ENCODE peak calls at places on chromosomes 11 and 22, in eight cellular contexts. One of them, this sample, is unnamed.

GRCh38 chr11:12200359-12201015 is 90.1 kb downstream of the MICAL2 start:
- DNase-seq in K562: no peak
- DNase-seq in H1: no peak
- DNase-seq in HCT116: no peak
- DNase-seq in SK-N-SH: peak
- DNase-seq in HepG2: no peak
- DNase-seq in GM12878: no peak
- DNase-seq in A549: no peak
- DNase-seq in this sample: no peak

GRCh38 chr22:42500164-42500835 is 19.3 kb downstream of the RRP7A start:
- DNase-seq in GM12878: peak
- DNase-seq in H1: peak
- DNase-seq in K562: peak
- DNase-seq in SK-N-SH: peak
- DNase-seq in HCT116: peak
- DNase-seq in A549: peak
- DNase-seq in HepG2: no peak
- DNase-seq in this sample: no peak

GRCh38 chr11:116111546-116111945 is 607.3 kb upstream of the CADM1 start:
- DNase-seq in H1: no peak
- DNase-seq in SK-N-SH: no peak
- DNase-seq in HCT116: no peak
- DNase-seq in K562: no peak
- DNase-seq in A549: no peak
- DNase-seq in GM12878: no peak
- DNase-seq in HepG2: no peak
- DNase-seq in this sample: no peak

GRCh38 chr11:117071344-117071787 is 26.9 kb downstream of the SIK3 start:
- DNase-seq in K562: peak
- DNase-seq in HCT116: no peak
- DNase-seq in SK-N-SH: no peak
- DNase-seq in GM12878: no peak
- DNase-seq in A549: no peak
- DNase-seq in H1: no peak
- DNase-seq in HepG2: peak
- DNase-seq in this sample: no peak

GRCh38 chr11:83063073-83063754 is 8.5 kb downstream of the RAB30 start:
- DNase-seq in A549: peak
- DNase-seq in HCT116: no peak
- DNase-seq in SK-N-SH: no peak
- DNase-seq in HepG2: no peak
- DNase-seq in K562: no peak
- DNase-seq in H1: no peak
- DNase-seq in GM12878: peak
- DNase-seq in this sample: peak

GRCh38 chr11:12727556-12728070 is 53.4 kb downstream of the TEAD1 start:
- DNase-seq in SK-N-SH: no peak
- DNase-seq in GM12878: no peak
- DNase-seq in A549: no peak
- DNase-seq in K562: no peak
- DNase-seq in H1: no peak
- DNase-seq in HCT116: no peak
- DNase-seq in HepG2: no peak
- DNase-seq in this sample: no peak

GRCh38 chr22:44444341-44445306 is 53.4 kb downstream of the RTL6 start:
- DNase-seq in SK-N-SH: peak
- DNase-seq in GM12878: no peak
- DNase-seq in K562: no peak
- DNase-seq in A549: no peak
- DNase-seq in H1: peak
- DNase-seq in HepG2: no peak
- DNase-seq in HCT116: no peak
- DNase-seq in this sample: peak

GRCh38 chr11:35539781-35540281 is 14.4 kb upstream of the PAMR1 start:
- DNase-seq in HCT116: no peak
- DNase-seq in HepG2: no peak
- DNase-seq in K562: no peak
- DNase-seq in A549: no peak
- DNase-seq in SK-N-SH: no peak
- DNase-seq in GM12878: no peak
- DNase-seq in H1: no peak
- DNase-seq in this sample: no peak

GRCh38 chr11:11157201-11157600 is 195.8 kb downstream of the CSNK2A3 start:
- DNase-seq in HepG2: peak
- DNase-seq in GM12878: no peak
- DNase-seq in K562: peak
- DNase-seq in HCT116: peak
- DNase-seq in SK-N-SH: peak
- DNase-seq in H1: no peak
- DNase-seq in A549: peak
- DNase-seq in this sample: peak

GRCh38 chr22:26172389-26172990 is 3.2 kb downstream of the SEZ6L start:
- DNase-seq in H1: no peak
- DNase-seq in SK-N-SH: peak
- DNase-seq in GM12878: no peak
- DNase-seq in HepG2: peak
- DNase-seq in HCT116: peak
- DNase-seq in A549: peak
- DNase-seq in K562: peak
- DNase-seq in this sample: peak

GRCh38 chr11:72735495-72736027 is 16.6 kb downstream of the ARAP1 start:
- DNase-seq in GM12878: no peak
- DNase-seq in H1: no peak
- DNase-seq in A549: no peak
- DNase-seq in HCT116: peak
- DNase-seq in K562: peak
- DNase-seq in HepG2: peak
- DNase-seq in SK-N-SH: peak
- DNase-seq in this sample: peak

GRCh38 chr11:43825217-43825816 is 55.3 kb upstream of the ALKBH3 start:
- DNase-seq in SK-N-SH: peak
- DNase-seq in GM12878: no peak
- DNase-seq in HCT116: peak
- DNase-seq in A549: peak
- DNase-seq in K562: peak
- DNase-seq in HepG2: peak
- DNase-seq in H1: no peak
- DNase-seq in this sample: peak

DNA sequence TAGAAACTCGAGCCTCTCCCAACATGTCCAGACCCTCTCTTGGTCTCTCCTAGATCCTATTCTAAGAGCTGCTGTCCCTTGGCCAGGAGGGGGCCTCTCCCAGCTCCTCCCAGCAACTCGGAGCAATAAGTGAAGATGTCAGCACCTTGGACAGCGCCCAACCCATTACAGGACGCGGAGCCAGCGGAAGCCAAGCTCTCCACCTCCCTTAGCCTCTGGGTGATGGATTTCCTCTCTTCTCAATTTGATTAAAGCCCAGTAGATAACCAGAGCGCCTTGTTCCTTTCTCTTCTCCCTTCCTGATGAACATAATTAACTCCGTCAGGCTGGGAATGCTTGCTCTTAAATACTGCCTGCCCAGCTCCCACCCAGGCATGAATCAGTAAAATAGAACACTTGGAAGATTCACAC is 26.2 kb upstream of the TPBGL start:
- DNase-seq in SK-N-SH: peak
- DNase-seq in K562: peak
- DNase-seq in HCT116: peak
- DNase-seq in H1: peak
- DNase-seq in A549: peak
- DNase-seq in GM12878: peak
- DNase-seq in HepG2: peak
- DNase-seq in this sample: peak
- TF ChIP-seq CTCF in SK-N-SH: peak
- TF ChIP-seq CTCF in K562: peak
- TF ChIP-seq CTCF in HCT116: peak
- TF ChIP-seq CTCF in H1: peak
- TF ChIP-seq CTCF in A549: peak
- TF ChIP-seq CTCF in GM12878: no peak
- TF ChIP-seq CTCF in HepG2: peak
- TF ChIP-seq CTCF in this sample: peak

GRCh38 chr11:13963949-13964770 is 1.6 kb downstream of the SPON1 start:
- DNase-seq in GM12878: no peak
- DNase-seq in HepG2: no peak
- DNase-seq in HCT116: no peak
- DNase-seq in H1: no peak
- DNase-seq in SK-N-SH: peak
- DNase-seq in A549: no peak
- DNase-seq in K562: no peak
- DNase-seq in this sample: no peak

GRCh38 chr11:13963169-13963948 is 836 bp downstream of the SPON1 start:
- DNase-seq in SK-N-SH: peak
- DNase-seq in K562: peak
- DNase-seq in HepG2: no peak
- DNase-seq in A549: no peak
- DNase-seq in GM12878: no peak
- DNase-seq in H1: no peak
- DNase-seq in HCT116: no peak
- DNase-seq in this sample: no peak

GRCh38 chr11:13964771-13965074 is 2.2 kb downstream of the SPON1 start:
- DNase-seq in SK-N-SH: no peak
- DNase-seq in HepG2: no peak
- DNase-seq in A549: no peak
- DNase-seq in HCT116: no peak
- DNase-seq in GM12878: no peak
- DNase-seq in K562: no peak
- DNase-seq in H1: no peak
- DNase-seq in this sample: no peak

GRCh38 chr11:13962562-13963168 is at the start of gene SPON1:
- DNase-seq in HepG2: no peak
- DNase-seq in GM12878: no peak
- DNase-seq in H1: no peak
- DNase-seq in SK-N-SH: peak
- DNase-seq in HCT116: no peak
- DNase-seq in K562: no peak
- DNase-seq in A549: no peak
- DNase-seq in this sample: no peak

DNA sequence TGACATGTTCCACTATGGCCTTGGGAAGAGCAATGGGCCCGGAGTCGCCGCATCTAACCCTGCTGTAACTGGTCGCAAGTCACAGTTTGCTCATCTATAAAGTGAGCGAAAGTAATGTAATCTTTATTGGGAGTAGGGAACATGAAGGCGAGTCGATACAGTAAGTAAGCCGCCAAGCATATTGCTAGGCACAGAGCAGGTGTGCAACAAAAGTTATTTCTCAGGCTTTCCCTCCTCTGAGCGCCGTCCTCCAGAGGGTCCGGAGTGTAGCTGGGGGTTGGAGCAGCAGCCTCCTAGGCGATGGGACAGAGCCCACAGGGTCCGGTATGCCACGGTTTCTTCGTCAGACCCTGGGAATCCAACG is 343 bp upstream of the SPON1 start:
- DNase-seq in K562: no peak
- DNase-seq in HCT116: no peak
- DNase-seq in HepG2: no peak
- DNase-seq in A549: no peak
- DNase-seq in SK-N-SH: no peak
- DNase-seq in H1: no peak
- DNase-seq in GM12878: no peak
- DNase-seq in this sample: no peak
- H3K4me3 ChIP-seq in K562: no peak
- H3K4me3 ChIP-seq in HCT116: no peak
- H3K4me3 ChIP-seq in HepG2: no peak
- H3K4me3 ChIP-seq in A549: no peak
- H3K4me3 ChIP-seq in SK-N-SH: no peak
- H3K4me3 ChIP-seq in H1: peak
- H3K4me3 ChIP-seq in GM12878: no peak
- H3K4me3 ChIP-seq in this sample: no peak

GRCh38 chr11:128161994-128162393 is 425.4 kb downstream of the ETS1 start:
- DNase-seq in K562: no peak
- DNase-seq in HCT116: no peak
- DNase-seq in HepG2: no peak
- DNase-seq in A549: no peak
- DNase-seq in H1: no peak
- DNase-seq in GM12878: no peak
- DNase-seq in SK-N-SH: no peak
- DNase-seq in this sample: no peak

GRCh38 chr11:128165572-128165971 is 421.8 kb downstream of the ETS1 start:
- DNase-seq in HCT116: no peak
- DNase-seq in H1: no peak
- DNase-seq in GM12878: no peak
- DNase-seq in K562: no peak
- DNase-seq in HepG2: no peak
- DNase-seq in SK-N-SH: no peak
- DNase-seq in A549: no peak
- DNase-seq in this sample: no peak

GRCh38 chr11:128158860-128159259 is 428.5 kb downstream of the ETS1 start:
- DNase-seq in SK-N-SH: no peak
- DNase-seq in H1: no peak
- DNase-seq in GM12878: no peak
- DNase-seq in A549: no peak
- DNase-seq in HCT116: no peak
- DNase-seq in K562: no peak
- DNase-seq in HepG2: no peak
- DNase-seq in this sample: no peak

DNA sequence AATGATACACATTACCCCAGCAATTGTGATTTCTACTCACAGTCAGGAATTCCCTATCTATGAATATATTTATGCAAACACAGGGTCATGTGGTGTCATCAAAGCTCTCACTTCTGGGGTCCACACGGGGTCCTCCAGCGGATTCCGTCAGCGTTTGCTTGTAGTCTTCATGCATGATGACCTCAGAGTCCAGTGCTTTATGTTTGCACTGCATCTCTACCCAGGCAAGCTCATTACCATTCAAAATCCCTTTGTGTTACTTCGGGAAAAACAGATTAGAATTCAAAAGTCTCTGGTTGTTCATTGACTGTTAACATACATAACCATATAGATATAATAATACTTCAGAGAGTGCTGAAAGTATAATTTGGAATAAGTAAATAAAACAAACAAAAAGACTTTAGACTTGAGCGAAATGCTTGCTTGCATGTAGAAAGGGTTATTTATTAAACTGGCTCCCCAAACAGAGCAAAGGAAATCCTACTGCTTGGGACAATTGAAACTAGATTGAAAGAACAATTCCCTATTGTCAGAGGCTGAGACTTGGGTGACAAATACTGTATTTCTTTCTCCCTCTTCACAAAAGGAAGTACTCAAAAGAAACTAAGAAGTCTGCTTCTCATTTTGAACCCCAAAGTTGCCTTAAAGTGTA is 423.1 kb downstream of the ETS1 start:
- DNase-seq in H1: no peak
- DNase-seq in GM12878: no peak
- DNase-seq in HCT116: no peak
- DNase-seq in K562: no peak
- DNase-seq in SK-N-SH: no peak
- DNase-seq in A549: no peak
- DNase-seq in HepG2: no peak
- DNase-seq in this sample: no peak
- TF ChIP-seq MAX in H1: no peak
- TF ChIP-seq MAX in GM12878: no peak
- TF ChIP-seq MAX in HCT116: no peak
- TF ChIP-seq MAX in K562: no peak
- TF ChIP-seq MAX in SK-N-SH: no peak
- TF ChIP-seq MAX in A549: no peak
- TF ChIP-seq MAX in HepG2: no peak
- TF ChIP-seq MAX in this sample: no peak

DNA sequence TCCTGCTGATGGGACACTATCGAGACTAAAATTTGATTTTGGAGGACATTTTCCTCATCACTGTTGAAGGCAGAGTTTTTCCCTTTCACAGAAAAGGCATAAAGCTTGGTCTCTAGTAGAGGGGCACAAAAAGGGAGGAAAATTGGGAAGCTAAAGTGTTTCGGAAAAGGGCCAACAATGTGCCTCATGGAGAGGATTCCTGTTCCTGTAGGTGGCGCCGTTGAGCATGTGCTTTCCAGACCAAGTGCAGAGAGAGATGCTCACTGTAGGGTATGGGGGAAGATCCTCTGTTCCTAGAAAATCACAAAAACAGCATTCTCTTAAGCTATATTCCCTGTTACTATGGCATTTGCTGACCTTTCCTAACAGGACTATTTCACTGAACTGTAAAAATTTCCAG is 18.4 kb upstream of the OR4C5 start:
- DNase-seq in HepG2: no peak
- DNase-seq in HCT116: no peak
- DNase-seq in SK-N-SH: no peak
- DNase-seq in GM12878: no peak
- DNase-seq in K562: peak
- DNase-seq in H1: no peak
- DNase-seq in A549: no peak
- DNase-seq in this sample: peak
- TF ChIP-seq CTCF in HepG2: no peak
- TF ChIP-seq CTCF in HCT116: no peak
- TF ChIP-seq CTCF in SK-N-SH: peak
- TF ChIP-seq CTCF in GM12878: no peak
- TF ChIP-seq CTCF in K562: peak
- TF ChIP-seq CTCF in H1: peak
- TF ChIP-seq CTCF in A549: no peak
- TF ChIP-seq CTCF in this sample: peak